ENCODE peak calls at places on chromosomes 7 and 10, in four cellular contexts. A, W, D and J are unnamed samples.

GRCh38 chr7:131288446-131288845 is 39.2 kb upstream of the MKLN1 start:
- DNase-seq in A (no peak), W (no peak), D (no peak), J (no peak)

GRCh38 chr10:98301664-98302319 is 33.8 kb upstream of the LOXL4 start:
- DNase-seq in A (no peak), W (no peak), D (peak), J (no peak)

GRCh38 chr7:14762552-14762951 is 140.0 kb downstream of the DGKB start:
- DNase-seq in A (no peak), W (no peak), D (no peak), J (no peak)

GRCh38 chr7:141042222-141043193 is 27.8 kb upstream of the MRPS33 start:
- DNase-seq in A (no peak), W (no peak), D (no peak), J (no peak)

GRCh38 chr7:9719721-9720120 is 1254.0 kb upstream of the PHF14 start:
- DNase-seq in A (no peak), W (no peak), D (no peak), J (no peak)

GRCh38 chr10:80596391-80597257 is 58.9 kb downstream of the SH2D4B start:
- DNase-seq in A (peak), W (no peak), D (peak), J (no peak)

GRCh38 chr7:79593819-79594218 is 140.4 kb upstream of the MAGI2 start:
- DNase-seq in A (no peak), W (no peak), D (no peak), J (no peak)

GRCh38 chr7:92615861-92616260 is 25.7 kb upstream of the FAM133B start:
- DNase-seq in A (no peak), W (no peak), D (no peak), J (no peak)

GRCh38 chr7:140557809-140558518 is 78.7 kb upstream of the MKRN1 start:
- DNase-seq in A (no peak), W (no peak), D (no peak), J (no peak)

GRCh38 chr10:93702278-93703001 is at the start of gene FRA10AC1:
- DNase-seq in A (peak), W (peak), D (peak), J (peak)

GRCh38 chr7:127629268-127629854 is 11.4 kb upstream of the PAX4 start:
- DNase-seq in A (peak), W (no peak), D (peak), J (no peak)

GRCh38 chr7:41700044-41700471 is 2.8 kb downstream of the INHBA start:
- DNase-seq in A (peak), W (no peak), D (no peak), J (no peak)

GRCh38 chr7:21011153-21011552 is 224.5 kb upstream of the SP8 start:
- DNase-seq in A (no peak), W (no peak), D (no peak), J (no peak)

GRCh38 chr10:91880310-91880709 is 29.0 kb downstream of the FGFBP3 start:
- DNase-seq in A (peak), W (no peak), D (no peak), J (no peak)

GRCh38 chr7:24905996-24906770 is 73.8 kb downstream of the OSBPL3 start:
- DNase-seq in A (no peak), W (no peak), D (no peak), J (no peak)

GRCh38 chr10:102837230-102837721 is at the start of gene CYP17A1:
- DNase-seq in A (no peak), W (no peak), D (no peak), J (no peak)

GRCh38 chr10:48452879-48453412 is 146.5 kb downstream of the MAPK8 start:
- DNase-seq in A (no peak), W (no peak), D (no peak), J (no peak)